ENCODE peak calls at places on chromosomes 2 and 18, in eight cellular contexts. One of them, this sample, is unnamed. For H3K4me1, the result is how much of the 10 kb centered on the place peaks cover.

GRCh38 chr18:79403723-79404566 is 8.2 kb downstream of the NFATC1 start:
- DNase-seq in kidney: peak
- DNase-seq in CD8-positive, alpha-beta T cell: no peak
- DNase-seq in HCT116: no peak
- DNase-seq in spleen: peak
- DNase-seq in PC-9: peak
- DNase-seq in neural progenitor cell: no peak
- DNase-seq in adrenal gland: no peak
- DNase-seq in this sample: peak

GRCh38 chr2:231743376-231744116 is 35.2 kb downstream of the PTMA start:
- DNase-seq in neural progenitor cell: no peak
- DNase-seq in HCT116: no peak
- DNase-seq in PC-9: no peak
- DNase-seq in kidney: no peak
- DNase-seq in CD8-positive, alpha-beta T cell: no peak
- DNase-seq in spleen: no peak
- DNase-seq in adrenal gland: no peak
- DNase-seq in this sample: no peak

GRCh38 chr2:167380555-167380954 is 492.3 kb downstream of the XIRP2 start:
- DNase-seq in kidney: no peak
- DNase-seq in PC-9: no peak
- DNase-seq in HCT116: no peak
- DNase-seq in spleen: no peak
- DNase-seq in neural progenitor cell: no peak
- DNase-seq in CD8-positive, alpha-beta T cell: no peak
- DNase-seq in adrenal gland: no peak
- DNase-seq in this sample: no peak

GRCh38 chr2:8580316-8581047 is 101.4 kb upstream of the ID2 start:
- DNase-seq in neural progenitor cell: no peak
- DNase-seq in PC-9: no peak
- DNase-seq in HCT116: no peak
- DNase-seq in adrenal gland: no peak
- DNase-seq in kidney: no peak
- DNase-seq in CD8-positive, alpha-beta T cell: no peak
- DNase-seq in spleen: peak
- DNase-seq in this sample: no peak

GRCh38 chr18:60247103-60247502 is 125.5 kb downstream of the MC4R start:
- DNase-seq in kidney: no peak
- DNase-seq in CD8-positive, alpha-beta T cell: no peak
- DNase-seq in neural progenitor cell: no peak
- DNase-seq in spleen: no peak
- DNase-seq in PC-9: no peak
- DNase-seq in adrenal gland: no peak
- DNase-seq in HCT116: no peak
- DNase-seq in this sample: no peak

GRCh38 chr2:67526283-67526682 is 129.2 kb downstream of the ETAA1 start:
- DNase-seq in PC-9: no peak
- DNase-seq in HCT116: no peak
- DNase-seq in spleen: no peak
- DNase-seq in adrenal gland: no peak
- DNase-seq in kidney: no peak
- DNase-seq in neural progenitor cell: no peak
- DNase-seq in CD8-positive, alpha-beta T cell: no peak
- DNase-seq in this sample: no peak

GRCh38 chr2:15959331-15960153 is 19.2 kb downstream of the MYCN start:
- DNase-seq in kidney: no peak
- DNase-seq in PC-9: no peak
- DNase-seq in HCT116: no peak
- DNase-seq in CD8-positive, alpha-beta T cell: no peak
- DNase-seq in spleen: no peak
- DNase-seq in adrenal gland: no peak
- DNase-seq in neural progenitor cell: no peak
- DNase-seq in this sample: no peak

GRCh38 chr2:221674446-221674845 is 102.3 kb upstream of the EPHA4 start:
- DNase-seq in kidney: no peak
- DNase-seq in HCT116: no peak
- DNase-seq in spleen: no peak
- DNase-seq in neural progenitor cell: no peak
- DNase-seq in adrenal gland: no peak
- DNase-seq in PC-9: no peak
- DNase-seq in CD8-positive, alpha-beta T cell: no peak
- DNase-seq in this sample: no peak

GRCh38 chr2:209974566-209974965 is 27.9 kb upstream of the RPE start:
- DNase-seq in neural progenitor cell: no peak
- DNase-seq in CD8-positive, alpha-beta T cell: no peak
- DNase-seq in HCT116: no peak
- DNase-seq in adrenal gland: no peak
- DNase-seq in kidney: no peak
- DNase-seq in PC-9: no peak
- DNase-seq in spleen: no peak
- DNase-seq in this sample: no peak

GRCh38 chr2:222424281-222424728 is at the start of gene SGPP2:
- DNase-seq in spleen: peak
- DNase-seq in CD8-positive, alpha-beta T cell: no peak
- DNase-seq in adrenal gland: no peak
- DNase-seq in HCT116: no peak
- DNase-seq in kidney: peak
- DNase-seq in PC-9: peak
- DNase-seq in neural progenitor cell: peak
- DNase-seq in this sample: peak

GRCh38 chr2:20153131-20153851 is 71.6 kb downstream of the SDC1 start:
- DNase-seq in neural progenitor cell: no peak
- DNase-seq in HCT116: no peak
- DNase-seq in CD8-positive, alpha-beta T cell: no peak
- DNase-seq in kidney: no peak
- DNase-seq in spleen: no peak
- DNase-seq in adrenal gland: no peak
- DNase-seq in PC-9: no peak
- DNase-seq in this sample: no peak

GRCh38 chr2:180246281-180246680 is 239.2 kb upstream of the CWC22 start:
- DNase-seq in spleen: no peak
- DNase-seq in kidney: no peak
- DNase-seq in neural progenitor cell: no peak
- DNase-seq in PC-9: no peak
- DNase-seq in HCT116: no peak
- DNase-seq in CD8-positive, alpha-beta T cell: no peak
- DNase-seq in adrenal gland: no peak
- DNase-seq in this sample: no peak

GRCh38 chr2:123500346-123500745 is 524.7 kb upstream of the CNTNAP5 start:
- DNase-seq in neural progenitor cell: no peak
- DNase-seq in CD8-positive, alpha-beta T cell: no peak
- DNase-seq in HCT116: no peak
- DNase-seq in spleen: no peak
- DNase-seq in PC-9: no peak
- DNase-seq in kidney: no peak
- DNase-seq in adrenal gland: no peak
- DNase-seq in this sample: no peak

GRCh38 chr18:8106603-8107002 is 502.6 kb upstream of the RAB12 start:
- DNase-seq in neural progenitor cell: no peak
- DNase-seq in CD8-positive, alpha-beta T cell: no peak
- DNase-seq in HCT116: no peak
- DNase-seq in kidney: no peak
- DNase-seq in adrenal gland: no peak
- DNase-seq in PC-9: no peak
- DNase-seq in spleen: no peak
- DNase-seq in this sample: no peak

GRCh38 chr2:220078439-220078838 is 451.0 kb downstream of the SLC4A3 start:
- DNase-seq in adrenal gland: no peak
- DNase-seq in kidney: no peak
- DNase-seq in HCT116: no peak
- DNase-seq in spleen: no peak
- DNase-seq in PC-9: no peak
- DNase-seq in CD8-positive, alpha-beta T cell: no peak
- DNase-seq in neural progenitor cell: no peak
- DNase-seq in this sample: no peak

GRCh38 chr2:72942293-72942692 is 25.0 kb downstream of the EMX1 start:
- DNase-seq in HCT116: no peak
- DNase-seq in PC-9: no peak
- DNase-seq in spleen: no peak
- DNase-seq in kidney: peak
- DNase-seq in neural progenitor cell: no peak
- DNase-seq in CD8-positive, alpha-beta T cell: no peak
- DNase-seq in adrenal gland: no peak
- DNase-seq in this sample: no peak

GRCh38 chr2:30165617-30166016 is 18.8 kb downstream of the YPEL5 start:
- DNase-seq in kidney: no peak
- DNase-seq in neural progenitor cell: no peak
- DNase-seq in PC-9: peak
- DNase-seq in HCT116: no peak
- DNase-seq in spleen: no peak
- DNase-seq in CD8-positive, alpha-beta T cell: no peak
- DNase-seq in adrenal gland: no peak
- DNase-seq in this sample: no peak

GRCh38 chr2:142037744-142038143 is 93.1 kb downstream of the LRP1B start:
- DNase-seq in neural progenitor cell: peak
- DNase-seq in spleen: no peak
- DNase-seq in HCT116: no peak
- DNase-seq in CD8-positive, alpha-beta T cell: no peak
- DNase-seq in adrenal gland: no peak
- DNase-seq in PC-9: no peak
- DNase-seq in kidney: no peak
- DNase-seq in this sample: no peak

GRCh38 chr2:238786379-238786778 is 61.5 kb upstream of the TWIST2 start:
- DNase-seq in PC-9: no peak
- DNase-seq in CD8-positive, alpha-beta T cell: no peak
- DNase-seq in spleen: no peak
- DNase-seq in kidney: no peak
- DNase-seq in HCT116: no peak
- DNase-seq in adrenal gland: no peak
- DNase-seq in neural progenitor cell: no peak
- DNase-seq in this sample: no peak

GRCh38 chr2:188570365-188570764 is 278.7 kb downstream of the GULP1 start:
- DNase-seq in adrenal gland: no peak
- DNase-seq in kidney: no peak
- DNase-seq in neural progenitor cell: no peak
- DNase-seq in CD8-positive, alpha-beta T cell: no peak
- DNase-seq in spleen: no peak
- DNase-seq in PC-9: no peak
- DNase-seq in HCT116: no peak
- DNase-seq in this sample: no peak

GRCh38 chr2:56729212-56729611 is 545.4 kb downstream of the CCDC85A start:
- DNase-seq in adrenal gland: no peak
- DNase-seq in CD8-positive, alpha-beta T cell: no peak
- DNase-seq in spleen: no peak
- DNase-seq in neural progenitor cell: no peak
- DNase-seq in kidney: no peak
- DNase-seq in HCT116: no peak
- DNase-seq in PC-9: no peak
- DNase-seq in this sample: no peak

GRCh38 chr18:42183746-42184145 is 228.7 kb downstream of the PIK3C3 start:
- DNase-seq in CD8-positive, alpha-beta T cell: no peak
- DNase-seq in spleen: no peak
- DNase-seq in adrenal gland: peak
- DNase-seq in neural progenitor cell: no peak
- DNase-seq in kidney: no peak
- DNase-seq in PC-9: no peak
- DNase-seq in HCT116: no peak
- DNase-seq in this sample: no peak

GRCh38 chr2:35846-36245 is 10.5 kb downstream of the FAM110C start:
- DNase-seq in kidney: no peak
- DNase-seq in neural progenitor cell: no peak
- DNase-seq in adrenal gland: no peak
- DNase-seq in spleen: no peak
- DNase-seq in PC-9: peak
- DNase-seq in HCT116: no peak
- DNase-seq in CD8-positive, alpha-beta T cell: no peak
- DNase-seq in this sample: peak

GRCh38 chr2:33064349-33064801 is 117.6 kb downstream of the LTBP1 start:
- DNase-seq in neural progenitor cell: no peak
- DNase-seq in adrenal gland: no peak
- DNase-seq in spleen: no peak
- DNase-seq in kidney: no peak
- DNase-seq in CD8-positive, alpha-beta T cell: no peak
- DNase-seq in PC-9: no peak
- DNase-seq in HCT116: no peak
- DNase-seq in this sample: no peak

GRCh38 chr2:109481196-109481555 is 132.6 kb downstream of the SEPTIN10 start:
- DNase-seq in CD8-positive, alpha-beta T cell: no peak
- DNase-seq in HCT116: no peak
- DNase-seq in kidney: peak
- DNase-seq in spleen: peak
- DNase-seq in neural progenitor cell: no peak
- DNase-seq in adrenal gland: no peak
- DNase-seq in PC-9: no peak
- DNase-seq in this sample: peak

GRCh38 chr2:48849770-48850169 is 94.2 kb upstream of the LHCGR start:
- DNase-seq in PC-9: peak
- DNase-seq in CD8-positive, alpha-beta T cell: no peak
- DNase-seq in adrenal gland: no peak
- DNase-seq in neural progenitor cell: no peak
- DNase-seq in spleen: no peak
- DNase-seq in kidney: no peak
- DNase-seq in HCT116: no peak
- DNase-seq in this sample: no peak
- H3K4me1 ChIP-seq in PC-9: under half
- H3K4me1 ChIP-seq in CD8-positive, alpha-beta T cell: under half
- H3K4me1 ChIP-seq in adrenal gland: under half
- H3K4me1 ChIP-seq in neural progenitor cell: under half
- H3K4me1 ChIP-seq in spleen: under half
- H3K4me1 ChIP-seq in kidney: under half
- H3K4me1 ChIP-seq in HCT116: under half
- H3K4me1 ChIP-seq in this sample: under half

GRCh38 chr2:84899681-84900080 is 5.8 kb upstream of the TMSB10 start:
- DNase-seq in neural progenitor cell: no peak
- DNase-seq in kidney: no peak
- DNase-seq in CD8-positive, alpha-beta T cell: no peak
- DNase-seq in spleen: no peak
- DNase-seq in HCT116: no peak
- DNase-seq in PC-9: no peak
- DNase-seq in adrenal gland: no peak
- DNase-seq in this sample: no peak
- H3K27ac ChIP-seq in neural progenitor cell: no peak
- H3K27ac ChIP-seq in kidney: no peak
- H3K27ac ChIP-seq in CD8-positive, alpha-beta T cell: no peak
- H3K27ac ChIP-seq in spleen: no peak
- H3K27ac ChIP-seq in HCT116: no peak
- H3K27ac ChIP-seq in PC-9: no peak
- H3K27ac ChIP-seq in adrenal gland: no peak
- H3K27ac ChIP-seq in this sample: peak

DNA sequence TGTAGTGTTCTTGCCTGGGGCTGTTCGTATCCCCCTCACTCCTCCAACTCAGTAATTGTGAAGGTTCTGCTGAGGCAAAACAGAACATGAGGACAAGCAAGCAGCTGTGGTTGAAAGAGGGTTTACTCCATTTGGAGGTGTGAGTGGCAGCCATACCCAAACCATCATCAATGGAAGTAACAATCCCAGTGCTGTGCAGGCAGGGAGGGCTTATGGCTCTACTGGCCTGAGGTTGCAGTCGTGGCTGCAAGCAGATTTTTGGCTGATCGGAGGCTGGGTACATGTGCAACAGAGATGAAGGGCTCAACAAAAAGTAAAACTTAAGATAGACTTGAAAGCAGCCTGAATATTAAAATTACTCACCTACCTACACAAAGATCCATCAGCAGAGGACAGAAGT is 13.2 kb downstream of the SRSF7 start:
- DNase-seq in CD8-positive, alpha-beta T cell: no peak
- DNase-seq in HCT116: no peak
- DNase-seq in adrenal gland: no peak
- DNase-seq in PC-9: no peak
- DNase-seq in spleen: no peak
- DNase-seq in neural progenitor cell: no peak
- DNase-seq in kidney: no peak
- DNase-seq in this sample: no peak
- H3K4me1 ChIP-seq in CD8-positive, alpha-beta T cell: under half
- H3K4me1 ChIP-seq in HCT116: under half
- H3K4me1 ChIP-seq in adrenal gland: under half
- H3K4me1 ChIP-seq in PC-9: under half
- H3K4me1 ChIP-seq in spleen: half or more
- H3K4me1 ChIP-seq in neural progenitor cell: under half
- H3K4me1 ChIP-seq in kidney: under half
- H3K4me1 ChIP-seq in this sample: under half

GRCh38 chr18:3175195-3175758 is 44.5 kb downstream of the MYOM1 start:
- DNase-seq in adrenal gland: peak
- DNase-seq in CD8-positive, alpha-beta T cell: no peak
- DNase-seq in HCT116: no peak
- DNase-seq in spleen: no peak
- DNase-seq in PC-9: no peak
- DNase-seq in neural progenitor cell: no peak
- DNase-seq in kidney: no peak
- DNase-seq in this sample: no peak
- H3K27ac ChIP-seq in adrenal gland: no peak
- H3K27ac ChIP-seq in CD8-positive, alpha-beta T cell: no peak
- H3K27ac ChIP-seq in HCT116: no peak
- H3K27ac ChIP-seq in spleen: no peak
- H3K27ac ChIP-seq in PC-9: no peak
- H3K27ac ChIP-seq in neural progenitor cell: no peak
- H3K27ac ChIP-seq in kidney: no peak
- H3K27ac ChIP-seq in this sample: no peak